ENCODE peak calls at places on chromosomes 3 and 15, in nine cellular contexts. One of them, this sample, is unnamed.

GRCh38 chr3:13411186-13411860 is 8.8 kb downstream of the NUP210 start:
- DNase-seq in IMR-90: no peak
- DNase-seq in cardiac fibroblast: no peak
- DNase-seq in astrocyte of the spinal cord: no peak
- DNase-seq in uterus: no peak
- DNase-seq in stomach: no peak
- DNase-seq in tibial artery: no peak
- DNase-seq in fibroblast of pulmonary artery: no peak
- DNase-seq in GM06990: no peak
- DNase-seq in this sample: no peak

GRCh38 chr3:12810013-12810780 is 13.7 kb downstream of the CAND2 start:
- DNase-seq in IMR-90: peak
- DNase-seq in cardiac fibroblast: peak
- DNase-seq in astrocyte of the spinal cord: peak
- DNase-seq in uterus: peak
- DNase-seq in stomach: peak
- DNase-seq in tibial artery: peak
- DNase-seq in fibroblast of pulmonary artery: peak
- DNase-seq in GM06990: peak
- DNase-seq in this sample: peak

GRCh38 chr3:19221081-19221480 is 72.8 kb downstream of the KCNH8 start:
- DNase-seq in IMR-90: no peak
- DNase-seq in cardiac fibroblast: no peak
- DNase-seq in astrocyte of the spinal cord: no peak
- DNase-seq in uterus: no peak
- DNase-seq in stomach: no peak
- DNase-seq in tibial artery: no peak
- DNase-seq in fibroblast of pulmonary artery: no peak
- DNase-seq in GM06990: no peak
- DNase-seq in this sample: no peak

GRCh38 chr15:41861736-41862356 is 23.2 kb downstream of the PLA2G4B start:
- DNase-seq in IMR-90: no peak
- DNase-seq in cardiac fibroblast: no peak
- DNase-seq in astrocyte of the spinal cord: no peak
- DNase-seq in uterus: no peak
- DNase-seq in stomach: no peak
- DNase-seq in tibial artery: no peak
- DNase-seq in fibroblast of pulmonary artery: no peak
- DNase-seq in GM06990: no peak
- DNase-seq in this sample: no peak

GRCh38 chr3:60013241-60013640 is 963.4 kb upstream of the CFAP20DC start:
- DNase-seq in IMR-90: no peak
- DNase-seq in cardiac fibroblast: no peak
- DNase-seq in astrocyte of the spinal cord: no peak
- DNase-seq in uterus: no peak
- DNase-seq in stomach: no peak
- DNase-seq in tibial artery: no peak
- DNase-seq in fibroblast of pulmonary artery: no peak
- DNase-seq in GM06990: no peak
- DNase-seq in this sample: no peak

GRCh38 chr15:47872869-47873301 is 155.6 kb downstream of the SEMA6D start:
- DNase-seq in IMR-90: no peak
- DNase-seq in cardiac fibroblast: peak
- DNase-seq in astrocyte of the spinal cord: no peak
- DNase-seq in uterus: no peak
- DNase-seq in stomach: no peak
- DNase-seq in tibial artery: peak
- DNase-seq in fibroblast of pulmonary artery: peak
- DNase-seq in GM06990: no peak
- DNase-seq in this sample: no peak

GRCh38 chr15:61871926-61872522 is 188.2 kb downstream of the VPS13C start:
- DNase-seq in IMR-90: peak
- DNase-seq in cardiac fibroblast: peak
- DNase-seq in astrocyte of the spinal cord: peak
- DNase-seq in uterus: no peak
- DNase-seq in stomach: no peak
- DNase-seq in tibial artery: no peak
- DNase-seq in fibroblast of pulmonary artery: peak
- DNase-seq in GM06990: no peak
- DNase-seq in this sample: no peak

GRCh38 chr3:16994842-16995535 is 110.2 kb downstream of the PLCL2 start:
- DNase-seq in IMR-90: no peak
- DNase-seq in cardiac fibroblast: no peak
- DNase-seq in astrocyte of the spinal cord: no peak
- DNase-seq in uterus: no peak
- DNase-seq in stomach: peak
- DNase-seq in tibial artery: no peak
- DNase-seq in fibroblast of pulmonary artery: no peak
- DNase-seq in GM06990: no peak
- DNase-seq in this sample: no peak

GRCh38 chr3:1082024-1082633 is 10.7 kb upstream of the CNTN6 start:
- DNase-seq in IMR-90: peak
- DNase-seq in cardiac fibroblast: peak
- DNase-seq in astrocyte of the spinal cord: peak
- DNase-seq in uterus: no peak
- DNase-seq in stomach: peak
- DNase-seq in tibial artery: peak
- DNase-seq in fibroblast of pulmonary artery: peak
- DNase-seq in GM06990: no peak
- DNase-seq in this sample: peak

GRCh38 chr3:190323241-190323617 is 983 bp upstream of the CLDN1 start:
- DNase-seq in IMR-90: no peak
- DNase-seq in cardiac fibroblast: no peak
- DNase-seq in astrocyte of the spinal cord: no peak
- DNase-seq in uterus: peak
- DNase-seq in stomach: peak
- DNase-seq in tibial artery: no peak
- DNase-seq in fibroblast of pulmonary artery: no peak
- DNase-seq in GM06990: no peak
- DNase-seq in this sample: no peak

GRCh38 chr15:78302579-78302978 is 3.2 kb upstream of the SKIC8 start:
- DNase-seq in IMR-90: peak
- DNase-seq in cardiac fibroblast: peak
- DNase-seq in astrocyte of the spinal cord: peak
- DNase-seq in uterus: no peak
- DNase-seq in stomach: no peak
- DNase-seq in tibial artery: no peak
- DNase-seq in fibroblast of pulmonary artery: peak
- DNase-seq in GM06990: no peak
- DNase-seq in this sample: peak

GRCh38 chr15:41487802-41488201 is 5.9 kb upstream of the ITPKA start:
- DNase-seq in IMR-90: peak
- DNase-seq in cardiac fibroblast: no peak
- DNase-seq in astrocyte of the spinal cord: no peak
- DNase-seq in uterus: no peak
- DNase-seq in stomach: no peak
- DNase-seq in tibial artery: no peak
- DNase-seq in fibroblast of pulmonary artery: no peak
- DNase-seq in GM06990: no peak
- DNase-seq in this sample: no peak

GRCh38 chr3:14793126-14793857 is 25.5 kb upstream of the FGD5 start:
- DNase-seq in IMR-90: no peak
- DNase-seq in cardiac fibroblast: no peak
- DNase-seq in astrocyte of the spinal cord: no peak
- DNase-seq in uterus: no peak
- DNase-seq in stomach: no peak
- DNase-seq in tibial artery: peak
- DNase-seq in fibroblast of pulmonary artery: no peak
- DNase-seq in GM06990: no peak
- DNase-seq in this sample: no peak

GRCh38 chr15:63157891-63158431 is 684 bp upstream of the RPS27L start:
- DNase-seq in IMR-90: peak
- DNase-seq in cardiac fibroblast: peak
- DNase-seq in astrocyte of the spinal cord: peak
- DNase-seq in uterus: peak
- DNase-seq in stomach: peak
- DNase-seq in tibial artery: peak
- DNase-seq in fibroblast of pulmonary artery: peak
- DNase-seq in GM06990: no peak
- DNase-seq in this sample: peak

GRCh38 chr3:171258316-171258715 is 201.9 kb downstream of the TNIK start:
- DNase-seq in IMR-90: no peak
- DNase-seq in cardiac fibroblast: peak
- DNase-seq in astrocyte of the spinal cord: no peak
- DNase-seq in uterus: no peak
- DNase-seq in stomach: no peak
- DNase-seq in tibial artery: no peak
- DNase-seq in fibroblast of pulmonary artery: no peak
- DNase-seq in GM06990: no peak
- DNase-seq in this sample: no peak

GRCh38 chr15:44296625-44297524 is 8.4 kb downstream of the GOLM2 start:
- DNase-seq in IMR-90: peak
- DNase-seq in cardiac fibroblast: peak
- DNase-seq in astrocyte of the spinal cord: peak
- DNase-seq in uterus: no peak
- DNase-seq in stomach: no peak
- DNase-seq in tibial artery: no peak
- DNase-seq in fibroblast of pulmonary artery: peak
- DNase-seq in GM06990: no peak
- DNase-seq in this sample: peak

GRCh38 chr15:37099321-37100108 is 834 bp downstream of the MEIS2 start:
- DNase-seq in IMR-90: peak
- DNase-seq in cardiac fibroblast: no peak
- DNase-seq in astrocyte of the spinal cord: peak
- DNase-seq in uterus: peak
- DNase-seq in stomach: no peak
- DNase-seq in tibial artery: no peak
- DNase-seq in fibroblast of pulmonary artery: no peak
- DNase-seq in GM06990: no peak
- DNase-seq in this sample: no peak

GRCh38 chr3:10561942-10562565 is 56.7 kb upstream of the ATP2B2 start:
- DNase-seq in IMR-90: no peak
- DNase-seq in cardiac fibroblast: no peak
- DNase-seq in astrocyte of the spinal cord: no peak
- DNase-seq in uterus: no peak
- DNase-seq in stomach: no peak
- DNase-seq in tibial artery: no peak
- DNase-seq in fibroblast of pulmonary artery: no peak
- DNase-seq in GM06990: no peak
- DNase-seq in this sample: no peak

GRCh38 chr3:10563396-10563795 is 58.0 kb upstream of the ATP2B2 start:
- DNase-seq in IMR-90: no peak
- DNase-seq in cardiac fibroblast: no peak
- DNase-seq in astrocyte of the spinal cord: no peak
- DNase-seq in uterus: no peak
- DNase-seq in stomach: no peak
- DNase-seq in tibial artery: no peak
- DNase-seq in fibroblast of pulmonary artery: no peak
- DNase-seq in GM06990: no peak
- DNase-seq in this sample: no peak

GRCh38 chr3:10558726-10559125 is 53.3 kb upstream of the ATP2B2 start:
- DNase-seq in IMR-90: no peak
- DNase-seq in cardiac fibroblast: no peak
- DNase-seq in astrocyte of the spinal cord: no peak
- DNase-seq in uterus: no peak
- DNase-seq in stomach: no peak
- DNase-seq in tibial artery: no peak
- DNase-seq in fibroblast of pulmonary artery: no peak
- DNase-seq in GM06990: no peak
- DNase-seq in this sample: no peak

GRCh38 chr3:10560060-10560861 is 54.9 kb upstream of the ATP2B2 start:
- DNase-seq in IMR-90: no peak
- DNase-seq in cardiac fibroblast: no peak
- DNase-seq in astrocyte of the spinal cord: no peak
- DNase-seq in uterus: no peak
- DNase-seq in stomach: no peak
- DNase-seq in tibial artery: no peak
- DNase-seq in fibroblast of pulmonary artery: no peak
- DNase-seq in GM06990: no peak
- DNase-seq in this sample: no peak

GRCh38 chr3:10561162-10561561 is 55.8 kb upstream of the ATP2B2 start:
- DNase-seq in IMR-90: no peak
- DNase-seq in cardiac fibroblast: no peak
- DNase-seq in astrocyte of the spinal cord: no peak
- DNase-seq in uterus: no peak
- DNase-seq in stomach: no peak
- DNase-seq in tibial artery: no peak
- DNase-seq in fibroblast of pulmonary artery: no peak
- DNase-seq in GM06990: no peak
- DNase-seq in this sample: no peak
- TF ChIP-seq CTCF in IMR-90: no peak
- TF ChIP-seq CTCF in cardiac fibroblast: no peak
- TF ChIP-seq CTCF in astrocyte of the spinal cord: no peak
- TF ChIP-seq CTCF in uterus: no peak
- TF ChIP-seq CTCF in stomach: no peak
- TF ChIP-seq CTCF in tibial artery: no peak
- TF ChIP-seq CTCF in fibroblast of pulmonary artery: no peak
- TF ChIP-seq CTCF in GM06990: no peak
- TF ChIP-seq CTCF in this sample: no peak

DNA sequence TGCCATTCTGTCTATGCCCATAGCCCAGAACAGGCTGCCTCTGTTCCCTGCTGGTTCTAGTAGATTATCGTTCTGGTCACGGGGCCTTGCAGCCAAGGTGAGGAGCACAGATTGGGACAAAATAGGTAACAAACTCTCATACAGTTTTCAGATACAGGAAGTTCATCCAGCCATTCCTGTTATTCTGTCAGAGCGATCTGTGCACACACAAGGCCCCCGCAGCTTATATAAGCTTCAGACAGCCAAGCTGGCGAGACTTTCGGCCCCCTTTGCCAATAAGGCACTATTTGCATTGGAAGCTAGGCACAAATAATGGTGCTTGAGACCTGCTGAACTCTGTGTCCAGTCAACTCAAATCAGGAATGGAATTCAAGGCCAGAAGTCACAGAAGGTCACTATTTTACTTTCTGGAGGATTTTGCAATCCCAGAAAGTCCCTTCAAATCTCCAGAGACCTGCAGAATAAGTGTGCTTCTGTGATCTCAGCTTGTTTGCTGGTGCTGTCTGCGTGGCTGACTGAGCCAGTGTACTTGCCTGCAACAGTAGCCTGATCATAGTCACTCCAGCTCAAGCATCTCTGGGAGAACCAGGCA is 69.4 kb downstream of the BFSP2 start:
- DNase-seq in IMR-90: peak
- DNase-seq in cardiac fibroblast: peak
- DNase-seq in astrocyte of the spinal cord: no peak
- DNase-seq in uterus: no peak
- DNase-seq in stomach: no peak
- DNase-seq in tibial artery: peak
- DNase-seq in fibroblast of pulmonary artery: peak
- DNase-seq in GM06990: no peak
- DNase-seq in this sample: no peak
- H3K4me3 ChIP-seq in IMR-90: no peak
- H3K4me3 ChIP-seq in cardiac fibroblast: no peak
- H3K4me3 ChIP-seq in astrocyte of the spinal cord: no peak
- H3K4me3 ChIP-seq in uterus: no peak
- H3K4me3 ChIP-seq in stomach: no peak
- H3K4me3 ChIP-seq in tibial artery: no peak
- H3K4me3 ChIP-seq in fibroblast of pulmonary artery: no peak
- H3K4me3 ChIP-seq in GM06990: no peak
- H3K4me3 ChIP-seq in this sample: no peak

GRCh38 chr15:89356634-89357298 is 22.1 kb upstream of the POLG start:
- DNase-seq in IMR-90: no peak
- DNase-seq in cardiac fibroblast: no peak
- DNase-seq in astrocyte of the spinal cord: no peak
- DNase-seq in uterus: no peak
- DNase-seq in stomach: no peak
- DNase-seq in tibial artery: no peak
- DNase-seq in fibroblast of pulmonary artery: no peak
- DNase-seq in GM06990: no peak
- DNase-seq in this sample: no peak
- TF ChIP-seq CTCF in IMR-90: peak
- TF ChIP-seq CTCF in cardiac fibroblast: no peak
- TF ChIP-seq CTCF in astrocyte of the spinal cord: peak
- TF ChIP-seq CTCF in uterus: no peak
- TF ChIP-seq CTCF in stomach: peak
- TF ChIP-seq CTCF in tibial artery: no peak
- TF ChIP-seq CTCF in fibroblast of pulmonary artery: peak
- TF ChIP-seq CTCF in GM06990: peak
- TF ChIP-seq CTCF in this sample: peak

GRCh38 chr3:143843607-143844006 is 4.7 kb downstream of the SLC9A9 start:
- DNase-seq in IMR-90: no peak
- DNase-seq in cardiac fibroblast: no peak
- DNase-seq in astrocyte of the spinal cord: no peak
- DNase-seq in uterus: no peak
- DNase-seq in stomach: no peak
- DNase-seq in tibial artery: no peak
- DNase-seq in fibroblast of pulmonary artery: no peak
- DNase-seq in GM06990: no peak
- DNase-seq in this sample: no peak
- H3K4me3 ChIP-seq in IMR-90: no peak
- H3K4me3 ChIP-seq in cardiac fibroblast: no peak
- H3K4me3 ChIP-seq in astrocyte of the spinal cord: no peak
- H3K4me3 ChIP-seq in uterus: no peak
- H3K4me3 ChIP-seq in stomach: no peak
- H3K4me3 ChIP-seq in tibial artery: no peak
- H3K4me3 ChIP-seq in fibroblast of pulmonary artery: no peak
- H3K4me3 ChIP-seq in GM06990: no peak
- H3K4me3 ChIP-seq in this sample: no peak

This sample was measured in astrocyte of the cerebellum.